ENCODE peak calls at places on chromosomes 5 and 9, in nine cellular contexts. X, D, F, Z, E, G, S, A and P are unnamed samples.

GRCh38 chr5:173881811-173882575 is 6.2 kb upstream of the CPEB4 start:
- DNase-seq in X (peak; percentile 26), D (no peak), F (no peak), Z (no peak), E (no peak), G (no peak), S (no peak), A (no peak), P (no peak)

GRCh38 chr5:60843693-60844428 is at the start of gene ELOVL7:
- DNase-seq in X (peak; percentile 68), D (no peak), F (peak; percentile 63), Z (no peak), E (peak; percentile 82), G (peak; percentile 64), S (peak; percentile 83), A (no peak), P (peak; percentile 91)

GRCh38 chr5:151664694-151665583 is 21.8 kb downstream of the SPARC start:
- DNase-seq in X (no peak), D (no peak), F (no peak), Z (no peak), E (no peak), G (no peak), S (no peak), A (no peak), P (no peak)

GRCh38 chr5:55471468-55471867 is 63.3 kb downstream of the PLPP1 start:
- DNase-seq in X (no peak), D (no peak), F (no peak), Z (no peak), E (no peak), G (no peak), S (no peak), A (no peak), P (no peak)

GRCh38 chr5:92769986-92770385 is 811.0 kb downstream of the NR2F1-AS1 start:
- DNase-seq in X (peak; percentile 33), D (no peak), F (no peak), Z (no peak), E (no peak), G (no peak), S (no peak), A (no peak), P (no peak)

GRCh38 chr9:72948906-72949582 is 3.8 kb downstream of the ALDH1A1 start:
- DNase-seq in X (no peak), D (no peak), F (no peak), Z (no peak), E (no peak), G (no peak), S (no peak), A (no peak), P (no peak)

GRCh38 chr5:124056326-124057160 is 544.6 kb downstream of the CSNK1G3 start:
- DNase-seq in X (no peak), D (no peak), F (no peak), Z (no peak), E (no peak), G (no peak), S (peak; percentile 71), A (no peak), P (no peak)

GRCh38 chr9:114003756-114004155 is 74.3 kb downstream of the AMBP start:
- DNase-seq in X (no peak), D (no peak), F (no peak), Z (no peak), E (no peak), G (no peak), S (no peak), A (no peak), P (no peak)

GRCh38 chr9:127905788-127906191 is 6.4 kb upstream of the ST6GALNAC6 start:
- DNase-seq in X (no peak), D (peak; percentile 71), F (peak; percentile 70), Z (peak; percentile 47), E (no peak), G (no peak), S (peak; percentile 75), A (peak; percentile 59), P (no peak)

GRCh38 chr5:173800340-173800739 is 87.8 kb upstream of the CPEB4 start:
- DNase-seq in X (no peak), D (no peak), F (no peak), Z (no peak), E (peak; percentile 50), G (no peak), S (no peak), A (no peak), P (peak; percentile 69)

GRCh38 chr5:58105836-58106235 is 354.1 kb downstream of the PLK2 start:
- DNase-seq in X (no peak), D (no peak), F (no peak), Z (no peak), E (no peak), G (no peak), S (no peak), A (no peak), P (no peak)

GRCh38 chr5:16160706-16161105 is 18.9 kb downstream of the MARCHF11 start:
- DNase-seq in X (peak; percentile 70), D (peak; percentile 4), F (no peak), Z (no peak), E (peak; percentile 65), G (peak; percentile 43), S (peak; percentile 62), A (no peak), P (peak; percentile 88)

GRCh38 chr9:31790720-31791119 is 593.7 kb upstream of the ACO1 start:
- DNase-seq in X (no peak), D (no peak), F (no peak), Z (no peak), E (no peak), G (no peak), S (no peak), A (no peak), P (no peak)

GRCh38 chr5:177545487-177546261 is 8.7 kb downstream of the FAM193B start:
- DNase-seq in X (peak; percentile 58), D (no peak), F (no peak), Z (no peak), E (no peak), G (no peak), S (no peak), A (no peak), P (no peak)

GRCh38 chr5:58794875-58795274 is 212.0 kb downstream of the RAB3C start:
- DNase-seq in X (no peak), D (no peak), F (no peak), Z (no peak), E (no peak), G (no peak), S (peak; percentile 45), A (no peak), P (no peak)

GRCh38 chr9:28661853-28662252 is 1088.6 kb upstream of the C9orf72 start:
- DNase-seq in X (no peak), D (no peak), F (no peak), Z (no peak), E (no peak), G (no peak), S (no peak), A (no peak), P (no peak)

GRCh38 chr5:17378346-17378984 is 119.6 kb upstream of the TAF11L2 start:
- DNase-seq in X (peak; percentile 72), D (no peak), F (no peak), Z (no peak), E (no peak), G (no peak), S (no peak), A (no peak), P (no peak)

GRCh38 chr5:175778951-175779475 is 92.4 kb upstream of the CPLX2 start:
- DNase-seq in X (peak; percentile 66), D (no peak), F (no peak), Z (no peak), E (no peak), G (no peak), S (no peak), A (no peak), P (no peak)

GRCh38 chr5:135133698-135134515 is 99.9 kb upstream of the PITX1 start:
- DNase-seq in X (no peak), D (no peak), F (no peak), Z (no peak), E (peak; percentile 22), G (peak; percentile 97), S (no peak), A (no peak), P (peak; percentile 30)

GRCh38 chr9:113682297-113682771 is 193.8 kb upstream of the ZNF618 start:
- DNase-seq in X (peak; percentile 94), D (no peak), F (peak; percentile 49), Z (no peak), E (peak; percentile 89), G (peak; percentile 60), S (peak; percentile 61), A (no peak), P (peak; percentile 89)

GRCh38 chr9:132407196-132407595 is 556 bp upstream of the TTF1 start:
- DNase-seq in X (no peak), D (no peak), F (no peak), Z (no peak), E (peak; percentile 15), G (no peak), S (no peak), A (no peak), P (no peak)

GRCh38 chr9:116087246-116087645 is 66.3 kb upstream of the PAPPA start:
- DNase-seq in X (peak; percentile 63), D (no peak), F (no peak), Z (no peak), E (no peak), G (no peak), S (no peak), A (no peak), P (no peak)

GRCh38 chr5:68303754-68304420 is 88.3 kb downstream of the PIK3R1 start:
- DNase-seq in X (no peak), D (no peak), F (no peak), Z (no peak), E (no peak), G (peak; percentile 95), S (no peak), A (no peak), P (no peak)

GRCh38 chr9:93592389-93593021 is 16.1 kb downstream of the PHF2 start:
- DNase-seq in X (no peak), D (no peak), F (peak; percentile 13), Z (no peak), E (peak; percentile 71), G (peak; percentile 25), S (no peak), A (no peak), P (peak; percentile 30)

GRCh38 chr5:179974946-179975712 is 67.4 kb upstream of the TBC1D9B start:
- DNase-seq in X (peak; percentile 52), D (peak; percentile 26), F (peak; percentile 41), Z (no peak), E (peak; percentile 80), G (peak; percentile 58), S (peak; percentile 59), A (no peak), P (peak; percentile 83)

GRCh38 chr9:112048924-112049785 is 125.9 kb downstream of the SUSD1 start:
- DNase-seq in X (peak; percentile 22), D (no peak), F (no peak), Z (no peak), E (no peak), G (no peak), S (no peak), A (no peak), P (no peak)

GRCh38 chr9:21580636-21581353 is 98.7 kb upstream of the IFNE start:
- DNase-seq in X (no peak), D (no peak), F (no peak), Z (no peak), E (no peak), G (no peak), S (no peak), A (no peak), P (peak; percentile 26)

GRCh38 chr9:3963266-3964019 is 336.4 kb downstream of the GLIS3 start:
- DNase-seq in X (peak; percentile 37), D (no peak), F (no peak), Z (no peak), E (no peak), G (no peak), S (no peak), A (no peak), P (peak; percentile 29)

GRCh38 chr5:36664762-36665161 is 58.4 kb downstream of the SLC1A3 start:
- DNase-seq in X (no peak), D (no peak), F (no peak), Z (no peak), E (no peak), G (no peak), S (no peak), A (no peak), P (no peak)

GRCh38 chr9:85741112-85741874 is 461 bp downstream of the AGTPBP1 start:
- DNase-seq in X (no peak), D (peak; percentile 70), F (peak; percentile 63), Z (no peak), E (peak; percentile 83), G (peak; percentile 79), S (peak; percentile 68), A (peak; percentile 31), P (peak; percentile 88)

GRCh38 chr5:44885903-44886302 is 77.2 kb downstream of the MRPS30 start:
- DNase-seq in X (peak; percentile 56), D (no peak), F (no peak), Z (no peak), E (no peak), G (no peak), S (peak; percentile 66), A (no peak), P (no peak)